ENCODE peak calls at places on chromosomes 5 and 9, in seven cellular contexts. X, Q, U, N, B, S and O are unnamed samples.
A peak's percentile ranks its signal among the peaks of the same experiment; 100 is the strongest.

GRCh38 chr5:132258102-132259060 is 885 bp downstream of the PDLIM4 start:
- DNase-seq in N (peak; percentile 65), S (peak; percentile 18), Q (no peak), U (peak; percentile 70), B (no peak), X (no peak), O (peak; percentile 71)

GRCh38 chr5:142674438-142675210 is 11.3 kb downstream of the FGF1 start:
- DNase-seq in Q (no peak), S (no peak), N (peak; percentile 77), U (peak; percentile 49), B (peak; percentile 48), X (no peak), O (peak; percentile 68)

GRCh38 chr9:124242331-124243194 is 15.2 kb upstream of the NEK6 start:
- DNase-seq in U (no peak), Q (peak; percentile 40), X (peak; percentile 70), N (peak; percentile 38), B (no peak), S (no peak), O (no peak)

GRCh38 chr5:40619406-40619805 is 60.3 kb upstream of the PTGER4 start:
- DNase-seq in B (peak; percentile 34), X (no peak), N (peak; percentile 21), S (no peak), Q (no peak), U (no peak), O (no peak)

GRCh38 chr9:16817002-16817401 is 53.5 kb downstream of the BNC2 start:
- DNase-seq in X (no peak), U (no peak), B (no peak), Q (no peak), S (no peak), N (no peak), O (no peak)

GRCh38 chr5:159515909-159516415 is 185.7 kb upstream of the IL12B start:
- DNase-seq in B (no peak), Q (peak; percentile 55), S (no peak), X (peak; percentile 79), N (peak; percentile 65), U (peak; percentile 80), O (peak; percentile 88)

GRCh38 chr9:112866662-112867274 is 23.9 kb downstream of the SLC46A2 start:
- DNase-seq in S (no peak), Q (peak; percentile 59), N (peak; percentile 35), U (peak; percentile 67), B (no peak), X (no peak), O (peak; percentile 89)

GRCh38 chr9:122080986-122081385 is 12.1 kb downstream of the TTLL11 start:
- DNase-seq in N (no peak), X (no peak), B (no peak), U (no peak), Q (peak; percentile 44), S (no peak), O (no peak)

GRCh38 chr5:97986069-97986468 is 787.4 kb upstream of the RGMB start:
- DNase-seq in N (peak; percentile 94), U (peak; percentile 30), Q (no peak), B (no peak), X (no peak), S (no peak), O (peak; percentile 55)

GRCh38 chr5:148934895-148935400 is 108.5 kb downstream of the ADRB2 start:
- DNase-seq in U (no peak), N (no peak), Q (no peak), B (no peak), S (no peak), X (no peak), O (no peak)

GRCh38 chr5:172010278-172010677 is 3.8 kb upstream of the FBXW11 start:
- DNase-seq in S (no peak), N (peak; percentile 32), Q (no peak), B (no peak), X (no peak), U (no peak), O (peak; percentile 37)
- TF ChIP-seq CTCF in S (no peak), N (no peak), Q (no peak), B (peak; percentile 19), X (no peak), U (no peak), O (no peak)

DNA sequence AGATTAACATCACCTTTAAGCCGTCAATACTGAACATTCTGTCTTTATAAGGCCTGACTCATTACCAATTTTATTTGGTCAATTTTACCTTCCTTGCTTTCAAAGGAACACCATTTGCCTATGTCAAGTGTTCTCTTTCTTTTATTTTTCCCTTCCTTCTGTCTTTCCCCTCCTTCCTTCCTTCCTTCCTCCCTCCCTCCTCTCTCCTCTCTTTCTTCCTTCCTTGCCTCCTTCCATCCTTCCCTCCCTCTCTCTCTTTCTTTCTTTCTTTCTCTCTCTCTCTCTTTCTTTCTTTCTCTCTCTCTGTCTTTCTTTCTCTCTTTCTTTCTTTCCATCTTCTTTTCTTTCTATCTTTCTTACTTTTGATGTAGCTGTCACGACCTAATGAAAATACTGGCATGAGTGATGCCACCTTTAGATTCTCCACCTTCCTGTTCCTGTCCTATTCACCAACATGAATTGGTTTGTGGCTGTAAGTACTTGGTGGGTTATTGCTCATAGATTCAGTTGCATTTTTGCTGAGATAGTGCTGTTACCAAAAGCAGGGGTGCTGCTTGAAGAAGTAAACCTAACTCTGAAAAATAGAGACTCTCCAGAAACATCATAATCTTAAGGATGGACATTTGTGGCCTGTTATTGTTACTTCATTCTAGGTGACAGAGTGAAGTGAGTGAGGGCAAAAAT is 33.8 kb downstream of the DOCK8 start:
- DNase-seq in B (no peak), Q (no peak), N (no peak), U (no peak), X (no peak), S (no peak), O (no peak)
- TF ChIP-seq CTCF in B (no peak), Q (no peak), N (no peak), U (no peak), X (no peak), S (no peak), O (no peak)

GRCh38 chr5:179858586-179859427 is at the start of gene MRNIP:
- DNase-seq in U (peak; percentile 95), N (peak; percentile 95), X (peak; percentile 93), B (peak; percentile 73), Q (peak; percentile 97), S (peak; percentile 96), O (peak; percentile 98)
- TF ChIP-seq CTCF in U (no peak), N (no peak), X (no peak), B (peak; percentile 17), Q (no peak), S (no peak), O (no peak)

DNA sequence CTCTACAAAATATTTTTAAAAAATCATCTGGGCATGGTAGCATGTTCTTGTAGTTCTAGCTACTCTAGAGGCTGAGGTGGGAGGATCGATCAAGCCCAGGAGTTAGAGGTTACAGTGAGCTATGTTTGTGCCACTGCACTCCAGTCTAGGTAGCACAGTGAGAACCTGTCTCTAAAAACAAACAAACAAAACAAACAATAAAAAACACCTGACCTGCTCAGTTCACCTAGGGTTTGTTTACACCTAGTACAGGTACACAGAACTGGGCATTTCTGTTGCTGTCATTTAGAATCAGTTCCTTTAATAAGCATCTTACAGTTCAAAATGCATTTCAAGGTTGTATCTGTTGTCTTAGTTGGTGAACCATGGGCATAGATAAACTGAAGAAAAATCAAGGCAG is 95.3 kb downstream of the MEGF10 start:
- DNase-seq in Q (no peak), U (no peak), S (no peak), B (no peak), X (no peak), N (no peak), O (no peak)
- TF ChIP-seq CTCF in Q (no peak), U (no peak), S (no peak), B (no peak), X (no peak), N (no peak), O (no peak)

GRCh38 chr5:43039468-43040286 is 442 bp downstream of the ANXA2R start:
- DNase-seq in S (peak; percentile 38), X (peak; percentile 63), B (no peak), Q (peak; percentile 76), U (no peak), N (peak; percentile 87), O (no peak)
- TF ChIP-seq CTCF in S (no peak), X (no peak), B (peak; percentile 27), Q (no peak), U (no peak), N (no peak), O (no peak)

GRCh38 chr5:166883016-166883415 is 1408.4 kb upstream of the WWC1 start:
- DNase-seq in Q (no peak), S (no peak), B (peak; percentile 35), N (peak; percentile 19), U (peak; percentile 89), X (no peak), O (peak; percentile 90)
- TF ChIP-seq CTCF in Q (no peak), S (no peak), B (no peak), N (no peak), U (no peak), X (no peak), O (no peak)

GRCh38 chr5:96189028-96189826 is 227.6 kb upstream of the ELL2 start:
- DNase-seq in B (no peak), U (no peak), N (no peak), X (no peak), S (no peak), Q (no peak), O (no peak)
- TF ChIP-seq CTCF in B (no peak), U (no peak), N (peak; percentile 10), X (no peak), S (no peak), Q (no peak), O (no peak)